ENCODE peak calls at places on chromosomes 2 and 18, in nine cellular contexts. E is H1; N is right atrium auricular region; C is vagina; B is naive thymus-derived CD4-positive, alpha-beta T cell; T is upper lobe of right lung; K is brain microvascular endothelial cell; L is SJSA1; U is IMR-90. Y is an unnamed sample.

GRCh38 chr2:240467149-240467642 is 31.7 kb downstream of the GPC1 start:
- DNase-seq in E (no peak), N (no peak), C (no peak), B (no peak), T (no peak), K (no peak), L (no peak), U (no peak), Y (peak; percentile 1)

GRCh38 chr18:5296706-5297320 is 1.3 kb upstream of the ZBTB14 start:
- DNase-seq in E (peak; percentile 84), N (peak; percentile 92), C (peak; percentile 92), B (peak; percentile 75), T (peak; percentile 92), K (peak; percentile 78), L (peak; percentile 82), U (peak; percentile 85), Y (peak; percentile 60)

GRCh38 chr18:48035556-48035860 is 105.0 kb upstream of the SMAD2 start:
- DNase-seq in E (no peak), N (no peak), C (no peak), B (no peak), T (no peak), K (no peak), L (no peak), U (no peak), Y (no peak)

GRCh38 chr18:14914126-14914525 is 166.2 kb downstream of the ANKRD30B start:
- DNase-seq in E (no peak), N (no peak), C (peak; percentile 20), B (no peak), T (no peak), K (no peak), L (no peak), U (no peak), Y (no peak)

GRCh38 chr18:45361148-45361851 is 254.0 kb upstream of the SLC14A2 start:
- DNase-seq in E (no peak), N (no peak), C (no peak), B (no peak), T (no peak), K (no peak), L (no peak), U (no peak), Y (no peak)

GRCh38 chr2:191321861-191322662 is 76.9 kb downstream of the MYO1B start:
- DNase-seq in E (peak; percentile 59), N (no peak), C (no peak), B (no peak), T (no peak), K (peak; percentile 50), L (no peak), U (peak; percentile 51), Y (no peak)

GRCh38 chr2:44940053-44940494 is 1.4 kb upstream of the SIX3 start:
- DNase-seq in E (no peak), N (no peak), C (no peak), B (no peak), T (no peak), K (no peak), L (no peak), U (no peak), Y (no peak)

GRCh38 chr2:165967746-165968145 is 14.2 kb upstream of the TTC21B start:
- DNase-seq in E (no peak), N (no peak), C (no peak), B (no peak), T (no peak), K (no peak), L (no peak), U (no peak), Y (no peak)

GRCh38 chr2:39741871-39742270 is 37.2 kb downstream of the THUMPD2 start:
- DNase-seq in E (no peak), N (no peak), C (no peak), B (no peak), T (no peak), K (no peak), L (no peak), U (peak; percentile 21), Y (no peak)

GRCh38 chr2:180647206-180647605 is 333.2 kb upstream of the UBE2E3 start:
- DNase-seq in E (no peak), N (no peak), C (no peak), B (no peak), T (no peak), K (no peak), L (no peak), U (no peak), Y (no peak)

GRCh38 chr2:106159867-106160785 is 34.0 kb downstream of the UXS1 start:
- DNase-seq in E (no peak), N (no peak), C (no peak), B (peak; percentile 75), T (no peak), K (no peak), L (no peak), U (no peak), Y (no peak)

GRCh38 chr2:10661846-10662245 is 27.9 kb downstream of the NOL10 start:
- DNase-seq in E (no peak), N (no peak), C (no peak), B (no peak), T (no peak), K (no peak), L (no peak), U (peak; percentile 59), Y (no peak)

GRCh38 chr2:181887056-181887455 is 4.5 kb upstream of the ITPRID2 start:
- DNase-seq in E (no peak), N (no peak), C (no peak), B (no peak), T (no peak), K (no peak), L (no peak), U (no peak), Y (no peak)

GRCh38 chr18:23619388-23619873 is 33.1 kb upstream of the NPC1 start:
- DNase-seq in E (no peak), N (peak; percentile 59), C (no peak), B (no peak), T (peak; percentile 71), K (no peak), L (no peak), U (no peak), Y (no peak)

GRCh38 chr2:104504331-104505073 is 349.4 kb upstream of the POU3F3 start:
- DNase-seq in E (no peak), N (no peak), C (no peak), B (no peak), T (no peak), K (no peak), L (no peak), U (no peak), Y (no peak)

GRCh38 chr2:60440080-60440753 is 113.2 kb downstream of the BCL11A start:
- DNase-seq in E (no peak), N (no peak), C (no peak), B (no peak), T (no peak), K (no peak), L (no peak), U (no peak), Y (no peak)

GRCh38 chr2:220157312-220157711 is 529.9 kb downstream of the SLC4A3 start:
- DNase-seq in E (no peak), N (no peak), C (no peak), B (no peak), T (no peak), K (no peak), L (no peak), U (no peak), Y (no peak)

GRCh38 chr2:46385786-46386577 is 88.8 kb downstream of the EPAS1 start:
- DNase-seq in E (no peak), N (no peak), C (peak; percentile 81), B (no peak), T (no peak), K (no peak), L (no peak), U (peak; percentile 40), Y (no peak)

GRCh38 chr2:168346725-168347477 is 99.5 kb upstream of the STK39 start:
- DNase-seq in E (peak; percentile 83), N (peak; percentile 73), C (no peak), B (peak; percentile 41), T (no peak), K (peak; percentile 59), L (peak; percentile 67), U (peak; percentile 63), Y (no peak)

GRCh38 chr2:81436256-81436655 is 1131.7 kb upstream of the LRRTM1 start:
- DNase-seq in E (no peak), N (no peak), C (no peak), B (no peak), T (no peak), K (no peak), L (no peak), U (no peak), Y (no peak)

GRCh38 chr18:35376393-35376741 is 770 bp downstream of the ZNF396 start:
- DNase-seq in E (no peak), N (no peak), C (no peak), B (no peak), T (peak; percentile 73), K (no peak), L (no peak), U (no peak), Y (no peak)

GRCh38 chr2:149679286-149679685 is 91.7 kb upstream of the MMADHC start:
- DNase-seq in E (no peak), N (no peak), C (no peak), B (no peak), T (no peak), K (peak; percentile 34), L (no peak), U (peak; percentile 67), Y (no peak)

GRCh38 chr2:233977296-233977837 is 60.2 kb downstream of the TRPM8 start:
- DNase-seq in E (no peak), N (no peak), C (no peak), B (no peak), T (peak; percentile 39), K (no peak), L (no peak), U (no peak), Y (no peak)
- H3K4me3 ChIP-seq in E (no peak overlapping the region), N (no peak overlapping the region), C (no peak overlapping the region), B (no peak overlapping the region), T (no peak overlapping the region), K (no peak overlapping the region), L (no peak overlapping the region), U (no peak overlapping the region), Y (no peak overlapping the region)

GRCh38 chr2:20444993-20445910 is 1.6 kb upstream of the RHOB start:
- DNase-seq in E (no peak), N (peak; percentile 61), C (peak; percentile 90), B (no peak), T (peak; percentile 42), K (no peak), L (no peak), U (no peak), Y (no peak)
- H3K4me3 ChIP-seq in E (no peak overlapping the region), N (peak overlapping the region; percentile 36), C (peak overlapping the region; percentile 96), B (no peak overlapping the region), T (no peak overlapping the region), K (no peak overlapping the region), L (no peak overlapping the region), U (no peak overlapping the region), Y (peak overlapping the region; percentile 97)

DNA sequence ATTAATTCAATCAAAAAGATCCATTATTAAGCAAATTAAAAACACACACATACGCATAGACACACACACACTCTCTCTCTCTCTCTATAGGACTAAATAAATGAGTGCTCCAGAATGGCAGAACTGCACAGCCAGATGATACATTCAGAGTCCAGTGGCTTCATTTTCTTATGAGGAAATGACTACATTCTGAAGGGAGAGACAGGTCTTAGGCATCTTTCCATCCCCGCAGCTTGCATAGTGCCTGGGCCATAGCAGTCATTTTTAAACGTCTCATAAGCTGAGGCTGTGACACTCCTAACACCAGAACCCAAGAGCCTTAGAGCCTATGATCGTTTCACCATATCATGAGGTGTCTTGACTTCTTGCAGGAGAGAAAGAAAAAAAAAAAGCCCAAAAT is 31.1 kb downstream of the FEZ2 start:
- DNase-seq in E (no peak), N (no peak), C (no peak), B (no peak), T (no peak), K (no peak), L (no peak), U (no peak), Y (no peak)
- H3K4me3 ChIP-seq in E (no peak overlapping the region), N (no peak overlapping the region), C (no peak overlapping the region), B (no peak overlapping the region), T (no peak overlapping the region), K (no peak overlapping the region), L (no peak overlapping the region), U (no peak overlapping the region), Y (no peak overlapping the region)

GRCh38 chr18:58222439-58223125 is 178.6 kb downstream of the NEDD4L start:
- DNase-seq in E (no peak), N (no peak), C (no peak), B (no peak), T (no peak), K (no peak), L (peak; percentile 63), U (peak; percentile 33), Y (no peak)
- H3K4me3 ChIP-seq in E (no peak overlapping the region), N (no peak overlapping the region), C (no peak overlapping the region), B (no peak overlapping the region), T (peak overlapping the region; percentile 44), K (peak overlapping the region; percentile 66), L (peak overlapping the region; percentile 42), U (no peak overlapping the region), Y (no peak overlapping the region)